ENCODE peak calls at places on chromosome 17, in eight cellular contexts. B is HepG2, I is A549, P is HCT116, S is K562, H is endothelial cell of umbilical vein, U is GM12878, R is H1. Z is an unnamed sample.

GRCh38 chr17:62760059-62760887 is 47.8 kb downstream of the MARCHF10 start:
- DNase-seq in B (no peak), I (no peak), P (no peak), S (no peak), H (peak), U (no peak), R (no peak), Z (no peak)

GRCh38 chr17:67200727-67201301 is 44.2 kb downstream of the HELZ start:
- DNase-seq in B (peak), I (peak), P (peak), S (peak), H (no peak), U (no peak), R (no peak), Z (peak)

GRCh38 chr17:28705728-28706334 is 5.9 kb downstream of the PROCA1 start:
- DNase-seq in B (no peak), I (no peak), P (no peak), S (no peak), H (no peak), U (no peak), R (no peak), Z (no peak)

GRCh38 chr17:26807024-26807423 is 486.9 kb upstream of the WSB1 start:
- DNase-seq in B (no peak), I (no peak), P (no peak), S (no peak), H (no peak), U (no peak), R (no peak), Z (no peak)

GRCh38 chr17:7511108-7511507 is 26.9 kb downstream of the POLR2A start:
- DNase-seq in B (no peak), I (no peak), P (no peak), S (no peak), H (no peak), U (no peak), R (no peak), Z (no peak)

GRCh38 chr17:2435852-2436251 is 35.0 kb upstream of the MNT start:
- DNase-seq in B (no peak), I (no peak), P (no peak), S (no peak), H (no peak), U (no peak), R (no peak), Z (no peak)

GRCh38 chr17:7825206-7825980 is 8.6 kb upstream of the KDM6B start:
- DNase-seq in B (peak), I (peak), P (no peak), S (no peak), H (no peak), U (no peak), R (no peak), Z (peak)

GRCh38 chr17:249236-249993 is 68.0 kb upstream of the DOC2B start:
- DNase-seq in B (no peak), I (no peak), P (no peak), S (no peak), H (no peak), U (no peak), R (no peak), Z (no peak)

GRCh38 chr17:41446806-41447205 is 6.0 kb upstream of the KRT38 start:
- DNase-seq in B (no peak), I (no peak), P (no peak), S (no peak), H (no peak), U (no peak), R (no peak), Z (no peak)

GRCh38 chr17:31674717-31675349 is 184.2 kb downstream of the COPRS start:
- DNase-seq in B (no peak), I (no peak), P (no peak), S (no peak), H (no peak), U (no peak), R (no peak), Z (no peak)

GRCh38 chr17:13405807-13406206 is 195.9 kb downstream of the HS3ST3A1 start:
- DNase-seq in B (peak), I (no peak), P (no peak), S (no peak), H (no peak), U (no peak), R (no peak), Z (no peak)

GRCh38 chr17:77193653-77194052 is 52.9 kb downstream of the SEC14L1 start:
- DNase-seq in B (no peak), I (no peak), P (no peak), S (no peak), H (no peak), U (no peak), R (no peak), Z (no peak)

GRCh38 chr17:82948081-82948511 is 108.3 kb upstream of the ZNF750 start:
- DNase-seq in B (no peak), I (no peak), P (no peak), S (no peak), H (no peak), U (no peak), R (no peak), Z (no peak)

GRCh38 chr17:15782809-15783208 is 50.7 kb downstream of the TBC1D26 start:
- DNase-seq in B (no peak), I (no peak), P (no peak), S (no peak), H (peak), U (no peak), R (no peak), Z (no peak)

GRCh38 chr17:3602499-3602898 is 6.7 kb downstream of the TRPV1 start:
- DNase-seq in B (peak), I (peak), P (peak), S (peak), H (no peak), U (no peak), R (no peak), Z (peak)
- TF ChIP-seq CTCF in B (peak), I (peak), P (peak), S (peak), H (peak), U (peak), R (peak), Z (peak)

GRCh38 chr17:48578616-48579560 is 738 bp upstream of the HOXB4 start:
- DNase-seq in B (no peak), I (no peak), P (no peak), S (peak), H (peak), U (no peak), R (no peak), Z (no peak)
- TF ChIP-seq MAX in B (no peak), I (no peak), P (no peak), S (no peak), H (no peak), U (no peak), R (no peak), Z (no peak)

GRCh38 chr17:48539177-48539576 is 5.7 kb downstream of the HOXB2 start:
- DNase-seq in B (no peak), I (no peak), P (no peak), S (no peak), H (no peak), U (no peak), R (no peak), Z (no peak)
- TF ChIP-seq POLR2A in B (no peak), I (no peak), P (no peak), S (no peak), H (no peak), U (no peak), R (no peak), Z (no peak)

DNA sequence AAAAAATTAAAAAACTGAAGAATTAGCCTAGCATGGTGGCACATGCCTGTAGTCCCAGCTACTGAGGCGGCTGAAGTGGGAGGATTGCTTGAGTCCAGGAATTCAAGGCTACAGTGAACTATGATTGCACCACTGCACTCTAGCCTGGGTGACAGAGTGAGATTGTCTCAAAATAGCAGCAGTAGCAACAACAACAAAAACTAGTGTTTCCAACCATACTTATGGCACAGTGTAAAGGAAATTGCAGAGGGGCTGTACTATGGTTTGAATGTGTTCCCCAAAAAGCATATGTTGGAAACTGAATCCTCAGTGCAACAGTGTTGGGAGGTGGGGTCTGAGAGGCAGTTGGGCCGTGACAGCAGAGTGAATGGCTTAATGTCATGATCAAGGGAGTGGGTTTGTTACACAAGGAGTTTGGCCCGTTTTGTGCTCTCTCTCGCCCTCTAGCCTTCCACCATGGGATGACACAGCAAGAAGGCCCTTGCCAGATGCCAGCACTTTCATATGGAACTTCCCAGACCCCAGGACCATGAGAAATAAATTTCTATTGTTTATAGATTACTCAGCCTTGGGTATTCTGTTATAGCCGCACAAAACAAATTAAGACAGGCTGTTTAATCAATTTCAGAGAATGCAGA is 70.0 kb downstream of the PGS1 start:
- DNase-seq in B (peak), I (no peak), P (no peak), S (no peak), H (no peak), U (no peak), R (no peak), Z (peak)
- TF ChIP-seq CTCF in B (peak), I (no peak), P (peak), S (peak), H (no peak), U (peak), R (peak), Z (peak)

DNA sequence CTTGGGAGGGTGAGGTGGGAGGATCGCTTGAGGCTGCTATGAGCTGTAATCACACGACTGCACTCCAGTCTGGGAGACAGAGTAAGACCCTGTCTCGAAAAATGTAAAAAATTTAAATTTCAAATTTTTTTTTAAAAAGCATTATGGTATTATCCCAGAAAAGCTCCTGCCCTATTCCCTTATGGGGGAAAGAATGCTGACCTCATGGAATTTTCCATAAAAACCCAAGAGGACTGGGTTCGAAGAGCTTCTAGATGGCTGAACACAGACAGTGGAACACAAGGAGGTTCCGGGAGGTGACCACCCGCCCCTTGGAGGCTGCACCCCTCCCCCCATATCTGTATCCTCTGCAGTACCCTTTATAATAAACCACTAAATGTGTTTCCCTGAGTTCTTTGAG is 4.0 kb downstream of the EIF4A3 start:
- DNase-seq in B (no peak), I (no peak), P (no peak), S (no peak), H (no peak), U (no peak), R (no peak), Z (no peak)
- TF ChIP-seq MAX in B (no peak), I (no peak), P (no peak), S (no peak), H (no peak), U (no peak), R (no peak), Z (no peak)

GRCh38 chr17:73872816-73873215 is 228.6 kb upstream of the SDK2 start:
- DNase-seq in B (no peak), I (no peak), P (no peak), S (no peak), H (no peak), U (no peak), R (no peak), Z (no peak)
- TF ChIP-seq POLR2A in B (no peak), I (no peak), P (no peak), S (no peak), H (no peak), U (no peak), R (no peak), Z (no peak)

DNA sequence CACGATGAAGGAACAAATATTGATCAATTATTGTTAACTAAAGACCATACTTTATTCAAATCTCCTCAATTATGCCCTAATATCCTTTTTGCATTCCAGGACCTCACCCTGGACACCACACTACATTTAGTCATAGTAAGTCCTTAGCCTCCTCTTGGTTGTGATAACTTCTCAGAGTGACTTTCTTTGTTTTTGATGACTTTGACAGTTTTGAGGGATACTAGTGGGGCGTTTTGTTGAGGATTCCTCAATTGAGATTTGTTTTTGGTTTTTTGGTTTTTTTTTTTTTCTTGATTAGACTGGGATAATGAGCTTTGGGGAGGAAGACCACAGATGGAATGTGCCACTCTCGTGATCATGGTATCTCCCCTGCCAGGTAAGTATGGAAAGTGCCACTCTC is 105.5 kb downstream of the SOX9 start:
- DNase-seq in B (no peak), I (no peak), P (no peak), S (no peak), H (no peak), U (no peak), R (no peak), Z (no peak)
- TF ChIP-seq CTCF in B (no peak), I (no peak), P (no peak), S (no peak), H (no peak), U (no peak), R (no peak), Z (no peak)

Z was measured in NB4.